ENCODE peak calls at places on chromosomes 6 and 20, in four cellular contexts. One of them, this sample, is unnamed.

GRCh38 chr20:25196701-25197120 is 1.2 kb downstream of the ENTPD6 start:
- DNase-seq in heart right ventricle: no peak
- DNase-seq in CD4-positive, alpha-beta memory T cell: no peak
- DNase-seq in lower lobe of right lung: no peak
- DNase-seq in this sample: no peak

GRCh38 chr6:134363323-134364039 is 45.6 kb upstream of the SGK1 start:
- DNase-seq in heart right ventricle: no peak
- DNase-seq in CD4-positive, alpha-beta memory T cell: no peak
- DNase-seq in lower lobe of right lung: no peak
- DNase-seq in this sample: no peak

GRCh38 chr20:44111712-44112335 is 75.2 kb downstream of the JPH2 start:
- DNase-seq in heart right ventricle: no peak
- DNase-seq in CD4-positive, alpha-beta memory T cell: no peak
- DNase-seq in lower lobe of right lung: no peak
- DNase-seq in this sample: no peak

GRCh38 chr6:167872538-167873210 is 46.0 kb downstream of the AFDN start:
- DNase-seq in heart right ventricle: no peak
- DNase-seq in CD4-positive, alpha-beta memory T cell: no peak
- DNase-seq in lower lobe of right lung: no peak
- DNase-seq in this sample: no peak

GRCh38 chr20:57080796-57081195 is 185.6 kb downstream of the BMP7 start:
- DNase-seq in heart right ventricle: no peak
- DNase-seq in CD4-positive, alpha-beta memory T cell: no peak
- DNase-seq in lower lobe of right lung: no peak
- DNase-seq in this sample: no peak

GRCh38 chr20:62337558-62338293 is 29.4 kb downstream of the LAMA5 start:
- DNase-seq in heart right ventricle: no peak
- DNase-seq in CD4-positive, alpha-beta memory T cell: no peak
- DNase-seq in lower lobe of right lung: no peak
- DNase-seq in this sample: no peak

GRCh38 chr6:135577059-135577538 is 79.6 kb upstream of the AHI1 start:
- DNase-seq in heart right ventricle: no peak
- DNase-seq in CD4-positive, alpha-beta memory T cell: no peak
- DNase-seq in lower lobe of right lung: no peak
- DNase-seq in this sample: no peak

GRCh38 chr6:157403684-157404051 is 22.7 kb downstream of the ZDHHC14 start:
- DNase-seq in heart right ventricle: no peak
- DNase-seq in CD4-positive, alpha-beta memory T cell: no peak
- DNase-seq in lower lobe of right lung: no peak
- DNase-seq in this sample: no peak

GRCh38 chr6:15352229-15352628 is 106.4 kb downstream of the JARID2 start:
- DNase-seq in heart right ventricle: no peak
- DNase-seq in CD4-positive, alpha-beta memory T cell: no peak
- DNase-seq in lower lobe of right lung: no peak
- DNase-seq in this sample: no peak

DNA sequence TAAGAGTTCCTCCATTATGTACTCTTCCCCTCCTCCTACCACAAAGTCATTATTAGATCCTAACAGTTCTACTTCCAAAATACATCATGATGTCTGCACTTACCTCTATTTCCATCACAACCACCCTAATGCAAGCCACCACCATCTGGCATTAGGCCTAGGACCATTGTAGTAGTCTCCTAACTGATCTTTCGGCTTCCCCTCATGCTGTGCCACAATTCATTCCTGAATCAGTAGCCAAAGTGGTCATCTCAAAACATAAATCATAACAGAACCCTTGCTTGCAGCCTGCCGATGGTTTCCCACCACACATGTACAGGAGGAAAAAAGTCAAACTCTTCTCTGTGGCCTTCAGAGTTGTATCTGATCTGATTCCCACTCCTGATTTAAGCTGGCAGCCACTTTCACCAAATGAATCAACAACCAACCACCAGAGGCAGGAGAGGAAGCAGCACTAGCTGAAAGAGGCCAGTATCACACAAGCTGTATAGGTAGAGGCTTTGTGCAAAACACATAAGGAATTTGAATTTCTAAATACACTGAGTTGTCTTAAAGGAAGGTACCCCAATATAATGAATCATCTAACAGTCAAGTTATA is 26.1 kb downstream of the FAM184A start:
- DNase-seq in heart right ventricle: no peak
- DNase-seq in CD4-positive, alpha-beta memory T cell: no peak
- DNase-seq in lower lobe of right lung: no peak
- DNase-seq in this sample: no peak
- H3K27ac ChIP-seq in heart right ventricle: no peak overlapping the region
- H3K27ac ChIP-seq in CD4-positive, alpha-beta memory T cell: no peak overlapping the region
- H3K27ac ChIP-seq in lower lobe of right lung: no peak overlapping the region
- H3K27ac ChIP-seq in this sample: no peak overlapping the region

GRCh38 chr20:60788070-60788469 is 464.0 kb upstream of the CDH4 start:
- DNase-seq in heart right ventricle: no peak
- DNase-seq in CD4-positive, alpha-beta memory T cell: no peak
- DNase-seq in lower lobe of right lung: no peak
- DNase-seq in this sample: no peak
- H3K27me3 ChIP-seq in heart right ventricle: peaks cover 6% of the 10 kb centered on the region
- H3K27me3 ChIP-seq in CD4-positive, alpha-beta memory T cell: no peaks in the 10 kb centered on the region
- H3K27me3 ChIP-seq in lower lobe of right lung: no peaks in the 10 kb centered on the region
- H3K27me3 ChIP-seq in this sample: peaks cover 5% of the 10 kb centered on the region

GRCh38 chr20:22623211-22623610 is 38.8 kb upstream of the FOXA2 start:
- DNase-seq in heart right ventricle: no peak
- DNase-seq in CD4-positive, alpha-beta memory T cell: no peak
- DNase-seq in lower lobe of right lung: no peak
- DNase-seq in this sample: peak; percentile 25

GRCh38 chr20:22617160-22617559 is 32.8 kb upstream of the FOXA2 start:
- DNase-seq in heart right ventricle: no peak
- DNase-seq in CD4-positive, alpha-beta memory T cell: no peak
- DNase-seq in lower lobe of right lung: peak; percentile 59
- DNase-seq in this sample: peak; percentile 57

GRCh38 chr20:22619806-22620205 is 35.4 kb upstream of the FOXA2 start:
- DNase-seq in heart right ventricle: no peak
- DNase-seq in CD4-positive, alpha-beta memory T cell: no peak
- DNase-seq in lower lobe of right lung: no peak
- DNase-seq in this sample: no peak

GRCh38 chr20:22619272-22619671 is 34.9 kb upstream of the FOXA2 start:
- DNase-seq in heart right ventricle: no peak
- DNase-seq in CD4-positive, alpha-beta memory T cell: no peak
- DNase-seq in lower lobe of right lung: no peak
- DNase-seq in this sample: no peak

DNA sequence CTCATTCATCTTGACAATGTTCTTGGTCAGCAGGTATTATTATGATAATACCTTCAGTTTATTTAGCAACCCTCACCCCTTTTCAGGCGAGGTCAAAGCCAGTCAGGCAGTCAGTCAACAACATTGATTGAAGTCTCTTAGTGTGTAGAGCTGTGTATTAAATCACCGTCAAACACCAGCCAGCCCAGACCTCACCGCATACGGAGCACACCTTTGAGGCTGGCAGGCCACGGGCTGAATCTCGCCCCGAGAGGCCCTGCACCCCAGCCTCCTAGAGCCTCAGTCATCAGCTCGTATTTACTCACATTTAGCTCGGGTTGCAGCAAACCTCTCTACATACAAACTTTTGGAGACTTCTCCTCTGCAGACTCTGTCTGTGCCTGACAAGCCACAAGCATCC is 36.0 kb upstream of the FOXA2 start:
- DNase-seq in heart right ventricle: no peak
- DNase-seq in CD4-positive, alpha-beta memory T cell: no peak
- DNase-seq in lower lobe of right lung: no peak
- DNase-seq in this sample: no peak
- H3K4me1 ChIP-seq in heart right ventricle: no peaks in the 10 kb centered on the region
- H3K4me1 ChIP-seq in CD4-positive, alpha-beta memory T cell: no peaks in the 10 kb centered on the region
- H3K4me1 ChIP-seq in lower lobe of right lung: no peaks in the 10 kb centered on the region
- H3K4me1 ChIP-seq in this sample: no peaks in the 10 kb centered on the region

GRCh38 chr6:155347800-155348199 is 33.5 kb upstream of the TFB1M start:
- DNase-seq in heart right ventricle: no peak
- DNase-seq in CD4-positive, alpha-beta memory T cell: no peak
- DNase-seq in lower lobe of right lung: no peak
- DNase-seq in this sample: no peak
- H3K27ac ChIP-seq in heart right ventricle: no peak overlapping the region
- H3K27ac ChIP-seq in CD4-positive, alpha-beta memory T cell: no peak overlapping the region
- H3K27ac ChIP-seq in lower lobe of right lung: no peak overlapping the region
- H3K27ac ChIP-seq in this sample: no peak overlapping the region

GRCh38 chr20:37925265-37926165 is 22.6 kb downstream of the VSTM2L start:
- DNase-seq in heart right ventricle: no peak
- DNase-seq in CD4-positive, alpha-beta memory T cell: no peak
- DNase-seq in lower lobe of right lung: no peak
- DNase-seq in this sample: peak; percentile 25

GRCh38 chr20:37929366-37930014 is 26.6 kb downstream of the VSTM2L start:
- DNase-seq in heart right ventricle: no peak
- DNase-seq in CD4-positive, alpha-beta memory T cell: no peak
- DNase-seq in lower lobe of right lung: no peak
- DNase-seq in this sample: no peak

GRCh38 chr20:37931153-37931922 is 28.4 kb downstream of the VSTM2L start:
- DNase-seq in heart right ventricle: no peak
- DNase-seq in CD4-positive, alpha-beta memory T cell: no peak
- DNase-seq in lower lobe of right lung: no peak
- DNase-seq in this sample: no peak

GRCh38 chr20:37926612-37927011 is 23.7 kb downstream of the VSTM2L start:
- DNase-seq in heart right ventricle: no peak
- DNase-seq in CD4-positive, alpha-beta memory T cell: no peak
- DNase-seq in lower lobe of right lung: no peak
- DNase-seq in this sample: no peak

DNA sequence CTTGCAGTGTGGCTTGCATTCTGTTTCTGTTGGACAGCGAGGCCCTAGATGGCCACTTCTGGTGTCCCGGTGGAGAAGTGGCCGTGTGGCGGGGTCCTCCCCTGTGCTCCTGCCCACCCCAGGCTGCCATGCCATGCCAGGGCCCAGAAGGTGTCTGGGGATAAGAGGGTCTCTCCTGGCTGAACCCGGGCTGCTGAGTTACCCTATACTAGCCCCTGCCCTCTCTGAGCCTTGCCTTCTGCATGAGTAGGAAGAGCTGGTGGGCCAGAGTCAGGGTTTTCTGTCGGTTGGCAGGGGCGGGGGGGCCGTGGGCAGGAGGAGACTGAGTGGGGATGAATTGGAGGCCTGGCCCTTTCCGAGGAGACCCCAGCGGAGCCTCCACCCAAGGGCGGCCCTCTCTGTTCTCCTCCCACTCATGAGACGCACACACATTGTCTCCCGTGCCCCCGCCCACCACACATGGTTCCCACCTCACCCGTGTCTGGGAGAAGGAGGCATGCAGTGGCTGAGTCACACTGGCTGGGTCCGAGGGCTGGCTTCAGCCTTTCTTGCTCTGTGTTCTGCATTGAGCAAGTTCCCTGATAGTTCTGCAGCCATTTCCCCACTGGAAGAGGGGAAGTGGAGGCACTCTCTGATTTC is 24.6 kb downstream of the VSTM2L start:
- DNase-seq in heart right ventricle: no peak
- DNase-seq in CD4-positive, alpha-beta memory T cell: no peak
- DNase-seq in lower lobe of right lung: no peak
- DNase-seq in this sample: no peak
- H3K27me3 ChIP-seq in heart right ventricle: no peaks in the 10 kb centered on the region
- H3K27me3 ChIP-seq in CD4-positive, alpha-beta memory T cell: no peaks in the 10 kb centered on the region
- H3K27me3 ChIP-seq in lower lobe of right lung: no peaks in the 10 kb centered on the region
- H3K27me3 ChIP-seq in this sample: peaks cover 20% of the 10 kb centered on the region

DNA sequence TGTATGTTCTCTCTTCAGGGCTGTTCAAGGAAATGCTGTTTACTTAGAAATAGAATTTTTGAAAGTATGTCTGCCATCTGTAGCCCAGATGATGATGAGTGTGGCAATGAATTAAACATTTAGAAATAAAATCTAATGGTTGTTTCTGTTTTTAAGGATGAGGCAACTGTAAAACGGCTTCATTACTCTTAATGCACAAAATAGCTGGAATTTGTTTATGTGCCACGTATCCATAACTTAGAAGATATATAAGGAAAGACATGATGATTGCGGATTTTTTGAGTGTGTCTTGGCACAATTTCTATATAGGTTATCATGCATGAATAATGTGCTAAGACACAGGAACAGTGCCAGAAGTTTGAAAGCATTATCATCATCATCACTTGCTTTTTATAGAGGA is 113.5 kb downstream of the ELOVL4 start:
- DNase-seq in heart right ventricle: no peak
- DNase-seq in CD4-positive, alpha-beta memory T cell: no peak
- DNase-seq in lower lobe of right lung: no peak
- DNase-seq in this sample: no peak
- H3K4me1 ChIP-seq in heart right ventricle: no peaks in the 10 kb centered on the region
- H3K4me1 ChIP-seq in CD4-positive, alpha-beta memory T cell: no peaks in the 10 kb centered on the region
- H3K4me1 ChIP-seq in lower lobe of right lung: no peaks in the 10 kb centered on the region
- H3K4me1 ChIP-seq in this sample: no peaks in the 10 kb centered on the region

GRCh38 chr20:2144850-2145249 is 43.2 kb downstream of the STK35 start:
- DNase-seq in heart right ventricle: no peak
- DNase-seq in CD4-positive, alpha-beta memory T cell: no peak
- DNase-seq in lower lobe of right lung: no peak
- DNase-seq in this sample: no peak

GRCh38 chr20:2141592-2142575 is 40.3 kb downstream of the STK35 start:
- DNase-seq in heart right ventricle: no peak
- DNase-seq in CD4-positive, alpha-beta memory T cell: no peak
- DNase-seq in lower lobe of right lung: no peak
- DNase-seq in this sample: no peak

GRCh38 chr20:2143594-2143993 is 42.0 kb downstream of the STK35 start:
- DNase-seq in heart right ventricle: no peak
- DNase-seq in CD4-positive, alpha-beta memory T cell: no peak
- DNase-seq in lower lobe of right lung: no peak
- DNase-seq in this sample: peak; percentile 60

GRCh38 chr20:2140561-2140960 is 38.9 kb downstream of the STK35 start:
- DNase-seq in heart right ventricle: peak; percentile 80
- DNase-seq in CD4-positive, alpha-beta memory T cell: no peak
- DNase-seq in lower lobe of right lung: no peak
- DNase-seq in this sample: no peak

GRCh38 chr20:2142649-2143048 is 41.0 kb downstream of the STK35 start:
- DNase-seq in heart right ventricle: peak; percentile 48
- DNase-seq in CD4-positive, alpha-beta memory T cell: no peak
- DNase-seq in lower lobe of right lung: no peak
- DNase-seq in this sample: no peak
- H3K27ac ChIP-seq in heart right ventricle: peak overlapping the region; percentile 88
- H3K27ac ChIP-seq in CD4-positive, alpha-beta memory T cell: no peak overlapping the region
- H3K27ac ChIP-seq in lower lobe of right lung: no peak overlapping the region
- H3K27ac ChIP-seq in this sample: no peak overlapping the region

DNA sequence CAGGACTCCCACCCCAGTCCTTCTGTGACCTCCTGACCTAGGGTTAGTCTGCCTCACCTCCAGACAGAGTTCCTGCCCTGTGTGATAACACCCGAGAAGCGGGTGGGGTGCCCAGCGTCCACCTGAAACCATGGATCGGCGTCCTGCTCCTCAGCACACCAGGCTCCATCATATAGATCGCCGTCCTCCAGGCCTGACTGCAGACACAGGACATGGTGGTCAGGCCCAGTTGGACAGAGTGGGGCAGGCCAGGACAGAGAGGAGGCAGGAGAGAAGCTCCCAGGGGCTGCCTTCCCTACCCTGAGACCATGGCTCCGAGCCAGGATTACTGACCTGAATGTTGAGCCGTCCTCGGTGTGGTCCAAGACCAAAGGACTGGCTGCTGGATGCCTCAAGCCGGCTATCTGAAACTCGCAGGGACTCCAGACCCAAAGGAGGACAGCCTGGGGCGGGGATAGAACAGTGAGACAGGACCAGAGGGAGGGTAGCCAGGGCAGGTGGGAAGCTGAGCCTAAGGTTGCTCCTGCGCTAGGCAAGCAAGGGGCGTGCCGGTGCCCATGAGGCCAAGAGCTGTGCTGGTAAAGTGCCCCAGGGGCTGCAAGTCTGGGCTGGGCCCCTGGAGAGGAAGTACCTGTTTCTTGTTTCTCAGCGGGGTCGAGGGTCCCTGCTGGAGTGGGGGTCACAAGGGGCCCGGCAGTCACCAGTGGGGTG is 2.2 kb downstream of the CPXM1 start:
- DNase-seq in heart right ventricle: no peak
- DNase-seq in CD4-positive, alpha-beta memory T cell: no peak
- DNase-seq in lower lobe of right lung: no peak
- DNase-seq in this sample: no peak
- H3K27me3 ChIP-seq in heart right ventricle: peaks cover 69% of the 10 kb centered on the region
- H3K27me3 ChIP-seq in CD4-positive, alpha-beta memory T cell: peaks cover 11% of the 10 kb centered on the region
- H3K27me3 ChIP-seq in lower lobe of right lung: peaks cover 60% of the 10 kb centered on the region
- H3K27me3 ChIP-seq in this sample: peaks cover 89% of the 10 kb centered on the region